ENCODE peak calls at places on chromosomes 6 and 20, in seven cellular contexts. One of them, this sample, is unnamed. For H3K27me3, the result is how much of the 10 kb centered on the place peaks cover.

GRCh38 chr6:102051001-102051400 is 657.5 kb downstream of the GRIK2 start:
- DNase-seq in spleen: no peak
- DNase-seq in AG04450: no peak
- DNase-seq in HCT116: no peak
- DNase-seq in stomach: no peak
- DNase-seq in colonic mucosa: no peak
- DNase-seq in fibroblast of lung: no peak
- DNase-seq in this sample: no peak

GRCh38 chr6:119036076-119036475 is 42.4 kb downstream of the FAM184A start:
- DNase-seq in spleen: no peak
- DNase-seq in fibroblast of lung: no peak
- DNase-seq in HCT116: no peak
- DNase-seq in AG04450: no peak
- DNase-seq in colonic mucosa: no peak
- DNase-seq in stomach: no peak
- DNase-seq in this sample: no peak

GRCh38 chr6:47478233-47479155 is 905 bp downstream of the CD2AP start:
- DNase-seq in HCT116: no peak
- DNase-seq in stomach: no peak
- DNase-seq in spleen: no peak
- DNase-seq in fibroblast of lung: peak
- DNase-seq in colonic mucosa: no peak
- DNase-seq in AG04450: no peak
- DNase-seq in this sample: peak

GRCh38 chr20:35837577-35838195 is 65.9 kb downstream of the PHF20 start:
- DNase-seq in stomach: no peak
- DNase-seq in AG04450: no peak
- DNase-seq in colonic mucosa: no peak
- DNase-seq in spleen: no peak
- DNase-seq in fibroblast of lung: peak
- DNase-seq in HCT116: no peak
- DNase-seq in this sample: no peak

GRCh38 chr20:33328738-33329137 is 45.7 kb downstream of the BPIFB1 start:
- DNase-seq in stomach: no peak
- DNase-seq in AG04450: no peak
- DNase-seq in spleen: no peak
- DNase-seq in HCT116: no peak
- DNase-seq in fibroblast of lung: no peak
- DNase-seq in colonic mucosa: no peak
- DNase-seq in this sample: no peak

GRCh38 chr6:166313255-166314070 is 5.3 kb upstream of the PRR18 start:
- DNase-seq in fibroblast of lung: peak
- DNase-seq in HCT116: peak
- DNase-seq in stomach: peak
- DNase-seq in spleen: no peak
- DNase-seq in colonic mucosa: peak
- DNase-seq in AG04450: no peak
- DNase-seq in this sample: no peak

GRCh38 chr20:3751664-3752385 is 15.7 kb downstream of the ADISSP start:
- DNase-seq in stomach: peak
- DNase-seq in AG04450: no peak
- DNase-seq in HCT116: no peak
- DNase-seq in fibroblast of lung: no peak
- DNase-seq in spleen: no peak
- DNase-seq in colonic mucosa: peak
- DNase-seq in this sample: no peak

GRCh38 chr6:68139130-68139529 is 496.0 kb upstream of the ADGRB3 start:
- DNase-seq in fibroblast of lung: no peak
- DNase-seq in colonic mucosa: no peak
- DNase-seq in AG04450: no peak
- DNase-seq in HCT116: no peak
- DNase-seq in stomach: no peak
- DNase-seq in spleen: no peak
- DNase-seq in this sample: no peak

GRCh38 chr6:21922086-21922485 is 328.5 kb downstream of the SOX4 start:
- DNase-seq in spleen: no peak
- DNase-seq in HCT116: no peak
- DNase-seq in AG04450: no peak
- DNase-seq in colonic mucosa: no peak
- DNase-seq in fibroblast of lung: peak
- DNase-seq in stomach: no peak
- DNase-seq in this sample: peak

GRCh38 chr6:80457044-80457933 is 350.8 kb downstream of the BCKDHB start:
- DNase-seq in HCT116: peak
- DNase-seq in spleen: no peak
- DNase-seq in AG04450: peak
- DNase-seq in fibroblast of lung: peak
- DNase-seq in colonic mucosa: peak
- DNase-seq in stomach: peak
- DNase-seq in this sample: peak

GRCh38 chr6:10882654-10883053 is 813 bp upstream of the GCM2 start:
- DNase-seq in HCT116: no peak
- DNase-seq in spleen: no peak
- DNase-seq in colonic mucosa: no peak
- DNase-seq in stomach: no peak
- DNase-seq in AG04450: no peak
- DNase-seq in fibroblast of lung: no peak
- DNase-seq in this sample: no peak

GRCh38 chr6:31729515-31729978 is 448 bp upstream of the DDAH2 start:
- DNase-seq in spleen: peak
- DNase-seq in HCT116: peak
- DNase-seq in AG04450: peak
- DNase-seq in stomach: peak
- DNase-seq in fibroblast of lung: peak
- DNase-seq in colonic mucosa: peak
- DNase-seq in this sample: peak

GRCh38 chr6:130961148-130961547 is 101.9 kb downstream of the EPB41L2 start:
- DNase-seq in stomach: no peak
- DNase-seq in fibroblast of lung: no peak
- DNase-seq in colonic mucosa: no peak
- DNase-seq in HCT116: no peak
- DNase-seq in spleen: no peak
- DNase-seq in AG04450: no peak
- DNase-seq in this sample: no peak

GRCh38 chr6:148200302-148200701 is 142.3 kb upstream of the SASH1 start:
- DNase-seq in HCT116: no peak
- DNase-seq in colonic mucosa: no peak
- DNase-seq in spleen: no peak
- DNase-seq in AG04450: no peak
- DNase-seq in stomach: peak
- DNase-seq in fibroblast of lung: no peak
- DNase-seq in this sample: no peak

GRCh38 chr6:7377961-7378360 is 11.6 kb downstream of the CAGE1 start:
- DNase-seq in HCT116: no peak
- DNase-seq in colonic mucosa: no peak
- DNase-seq in stomach: no peak
- DNase-seq in fibroblast of lung: no peak
- DNase-seq in AG04450: no peak
- DNase-seq in spleen: no peak
- DNase-seq in this sample: no peak

GRCh38 chr6:114153448-114153847 is 182.5 kb upstream of the HDAC2 start:
- DNase-seq in stomach: no peak
- DNase-seq in HCT116: no peak
- DNase-seq in spleen: no peak
- DNase-seq in colonic mucosa: no peak
- DNase-seq in fibroblast of lung: no peak
- DNase-seq in AG04450: no peak
- DNase-seq in this sample: no peak

GRCh38 chr6:142821164-142821716 is 123.7 kb downstream of the HIVEP2 start:
- DNase-seq in stomach: no peak
- DNase-seq in AG04450: no peak
- DNase-seq in colonic mucosa: no peak
- DNase-seq in spleen: no peak
- DNase-seq in fibroblast of lung: no peak
- DNase-seq in HCT116: no peak
- DNase-seq in this sample: no peak

GRCh38 chr6:168216139-168216538 is 103.4 kb downstream of the DACT2 start:
- DNase-seq in spleen: no peak
- DNase-seq in HCT116: no peak
- DNase-seq in stomach: no peak
- DNase-seq in colonic mucosa: no peak
- DNase-seq in AG04450: no peak
- DNase-seq in fibroblast of lung: no peak
- DNase-seq in this sample: no peak

GRCh38 chr6:150406948-150407347 is 38.1 kb downstream of the IYD start:
- DNase-seq in colonic mucosa: no peak
- DNase-seq in spleen: no peak
- DNase-seq in fibroblast of lung: no peak
- DNase-seq in AG04450: no peak
- DNase-seq in stomach: no peak
- DNase-seq in HCT116: no peak
- DNase-seq in this sample: no peak

GRCh38 chr6:150408842-150409241 is 40.0 kb downstream of the IYD start:
- DNase-seq in spleen: no peak
- DNase-seq in colonic mucosa: no peak
- DNase-seq in HCT116: no peak
- DNase-seq in AG04450: no peak
- DNase-seq in fibroblast of lung: no peak
- DNase-seq in stomach: peak
- DNase-seq in this sample: no peak

GRCh38 chr6:150409576-150410066 is 40.8 kb downstream of the IYD start:
- DNase-seq in fibroblast of lung: peak
- DNase-seq in AG04450: no peak
- DNase-seq in HCT116: no peak
- DNase-seq in spleen: peak
- DNase-seq in colonic mucosa: peak
- DNase-seq in stomach: peak
- DNase-seq in this sample: no peak

DNA sequence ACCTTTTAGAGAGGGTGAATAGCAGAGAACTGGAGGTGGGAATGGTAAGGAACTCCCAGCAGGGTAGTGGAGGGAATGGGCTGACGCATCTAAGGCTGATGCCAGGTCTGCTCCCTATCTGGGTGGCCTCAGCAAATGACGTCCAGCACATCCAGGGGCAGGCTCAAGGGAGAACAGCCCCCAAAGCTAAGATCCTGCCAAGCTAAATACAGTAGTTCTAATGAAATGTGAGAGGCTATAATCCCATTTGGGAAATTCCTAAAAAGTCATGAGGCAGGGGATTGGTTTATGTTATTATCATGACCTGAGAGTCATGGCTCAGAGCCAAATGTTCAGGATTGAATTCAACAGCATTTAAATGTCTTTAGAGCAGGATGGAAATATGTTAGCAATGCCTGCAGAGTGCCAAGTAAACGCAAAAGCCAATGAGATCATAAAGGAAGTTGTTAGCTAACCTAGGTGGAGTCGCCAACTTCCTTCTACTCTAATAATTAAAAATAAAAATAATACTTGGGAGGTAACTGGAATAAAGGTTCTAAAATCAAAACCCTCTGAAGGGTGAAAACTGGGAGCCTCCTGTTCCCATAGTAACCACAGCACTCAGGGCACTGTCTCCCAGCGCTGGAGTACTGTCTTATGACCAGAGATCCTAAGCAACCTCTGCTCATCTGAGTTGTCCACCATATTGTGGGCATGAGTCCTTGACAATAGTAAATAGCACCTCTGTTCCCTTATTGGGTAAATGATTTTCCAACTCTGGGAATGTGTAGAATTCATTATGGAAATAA is 34.8 kb downstream of the IYD start:
- DNase-seq in HCT116: no peak
- DNase-seq in AG04450: no peak
- DNase-seq in fibroblast of lung: peak
- DNase-seq in spleen: no peak
- DNase-seq in stomach: no peak
- DNase-seq in colonic mucosa: no peak
- DNase-seq in this sample: peak
- H3K27ac ChIP-seq in HCT116: no peak
- H3K27ac ChIP-seq in AG04450: no peak
- H3K27ac ChIP-seq in fibroblast of lung: no peak
- H3K27ac ChIP-seq in spleen: peak
- H3K27ac ChIP-seq in stomach: peak
- H3K27ac ChIP-seq in colonic mucosa: no peak
- H3K27ac ChIP-seq in this sample: no peak

DNA sequence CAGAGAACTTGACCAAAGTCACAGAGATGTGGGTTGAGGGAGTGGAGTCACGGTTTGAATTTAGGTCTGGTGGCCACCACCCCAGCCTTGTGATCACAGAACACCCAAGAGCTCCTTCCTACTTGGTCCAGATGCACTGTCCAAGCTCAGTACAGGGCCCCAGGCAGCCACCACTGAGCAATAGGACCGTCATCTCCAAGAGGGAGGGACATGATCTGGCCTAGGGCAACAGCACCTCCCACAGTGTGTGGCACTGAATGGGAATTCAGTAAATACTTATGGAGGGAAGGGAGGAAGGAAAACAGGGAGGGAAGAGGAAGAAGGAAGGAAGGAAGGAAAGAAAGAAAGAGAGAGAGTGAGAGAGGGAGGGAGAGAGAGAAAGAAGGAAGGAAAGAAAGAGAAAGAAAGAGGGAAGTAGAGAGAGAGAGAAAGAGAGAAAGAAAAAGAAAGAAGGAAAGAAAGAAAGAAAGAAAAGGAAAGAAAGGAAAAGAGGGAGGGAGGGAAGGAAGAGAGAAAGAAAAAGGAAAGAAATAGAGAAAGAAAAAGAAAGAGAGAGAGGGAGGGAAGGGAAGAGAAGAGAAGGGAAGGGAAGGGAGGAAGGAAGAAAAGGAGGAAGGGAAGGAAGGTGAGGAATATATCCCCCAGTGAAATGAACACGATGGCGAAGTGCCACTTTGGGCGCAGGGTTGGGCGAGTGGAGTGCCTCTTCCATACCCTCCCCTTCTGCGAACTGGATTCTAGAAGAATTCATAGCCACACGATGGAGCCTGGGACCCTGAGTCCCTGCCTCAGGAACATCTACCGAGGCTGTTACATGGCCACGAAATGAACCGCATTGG is 243.7 kb downstream of the TFAP2C start:
- DNase-seq in fibroblast of lung: no peak
- DNase-seq in HCT116: no peak
- DNase-seq in AG04450: no peak
- DNase-seq in stomach: no peak
- DNase-seq in spleen: no peak
- DNase-seq in colonic mucosa: no peak
- DNase-seq in this sample: no peak
- TF ChIP-seq CTCF in fibroblast of lung: no peak
- TF ChIP-seq CTCF in HCT116: no peak
- TF ChIP-seq CTCF in AG04450: no peak
- TF ChIP-seq CTCF in stomach: no peak
- TF ChIP-seq CTCF in spleen: no peak
- TF ChIP-seq CTCF in colonic mucosa: no peak
- TF ChIP-seq CTCF in this sample: peak

DNA sequence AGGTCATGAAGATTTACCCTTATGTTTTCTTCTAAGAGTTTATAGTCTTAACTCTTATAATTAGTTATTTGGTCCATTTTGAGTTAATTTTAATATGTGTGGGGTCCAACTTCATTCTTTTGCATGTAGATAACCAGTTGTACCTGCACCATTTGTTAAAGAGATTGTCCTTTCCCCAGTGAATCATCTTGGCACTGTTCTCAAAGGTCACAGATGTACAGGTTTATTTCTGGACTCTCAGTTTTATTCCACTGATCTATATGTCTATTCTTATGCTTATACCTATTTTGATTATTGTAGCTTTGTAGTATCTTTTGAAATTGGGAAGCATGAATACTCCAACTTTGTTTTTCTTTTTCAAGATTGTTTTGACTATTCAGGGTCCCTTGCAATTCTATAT is 44.1 kb downstream of the ZHX3 start:
- DNase-seq in spleen: no peak
- DNase-seq in fibroblast of lung: no peak
- DNase-seq in AG04450: no peak
- DNase-seq in colonic mucosa: no peak
- DNase-seq in HCT116: no peak
- DNase-seq in stomach: no peak
- DNase-seq in this sample: no peak
- H3K27me3 ChIP-seq in spleen: under half
- H3K27me3 ChIP-seq in fibroblast of lung: under half
- H3K27me3 ChIP-seq in AG04450: under half
- H3K27me3 ChIP-seq in colonic mucosa: under half
- H3K27me3 ChIP-seq in HCT116: under half
- H3K27me3 ChIP-seq in stomach: under half
- H3K27me3 ChIP-seq in this sample: under half

GRCh38 chr6:107627928-107628327 is 138.0 kb downstream of the SOBP start:
- DNase-seq in AG04450: no peak
- DNase-seq in HCT116: no peak
- DNase-seq in fibroblast of lung: no peak
- DNase-seq in spleen: no peak
- DNase-seq in stomach: no peak
- DNase-seq in colonic mucosa: no peak
- DNase-seq in this sample: no peak
- H3K27ac ChIP-seq in AG04450: no peak
- H3K27ac ChIP-seq in HCT116: no peak
- H3K27ac ChIP-seq in fibroblast of lung: no peak
- H3K27ac ChIP-seq in spleen: no peak
- H3K27ac ChIP-seq in stomach: no peak
- H3K27ac ChIP-seq in colonic mucosa: no peak
- H3K27ac ChIP-seq in this sample: no peak